ENCODE peak calls at places on chromosome 19, in five cellular contexts. V is PC-3; U is heart left ventricle; Q is CD8-positive, alpha-beta T cell; L is colonic mucosa. G is an unnamed sample. For H3K4me1, the result is how much of the 10 kb centered on the place peaks cover.

GRCh38 chr19:13938361-13939027 is at the start of gene PODNL1:
- DNase-seq in Q (no peak), V (no peak), U (no peak), L (no peak), G (no peak)

GRCh38 chr19:50759886-50760285 is 10.4 kb upstream of the GPR32 start:
- DNase-seq in U (no peak), L (no peak), Q (no peak), V (peak), G (no peak)

GRCh38 chr19:27746691-27747380 is 1466.1 kb downstream of the UQCRFS1 start:
- DNase-seq in U (peak), L (peak), V (peak), Q (peak), G (no peak)

GRCh38 chr19:35509018-35509652 is 4.3 kb downstream of the DMKN start:
- DNase-seq in L (peak), U (no peak), V (peak), Q (peak), G (peak)

GRCh38 chr19:32201661-32202060 is 143.7 kb upstream of the ZNF507 start:
- DNase-seq in V (no peak), Q (no peak), L (no peak), U (no peak), G (no peak)

GRCh38 chr19:46412034-46412982 is 1.1 kb downstream of the CCDC8 start:
- DNase-seq in Q (no peak), V (no peak), L (no peak), U (no peak), G (no peak)

GRCh38 chr19:36257512-36257876 is 42.6 kb downstream of the ZNF146 start:
- DNase-seq in V (no peak), L (no peak), Q (no peak), U (peak), G (no peak)

GRCh38 chr19:8363803-8364771 is at the start of gene ANGPTL4:
- DNase-seq in L (peak), V (peak), U (peak), Q (peak), G (peak)

GRCh38 chr19:20664917-20665781 is 3.8 kb upstream of the ZNF626 start:
- DNase-seq in U (no peak), Q (no peak), V (no peak), L (peak), G (no peak)

GRCh38 chr19:56837004-56837403 is 3.5 kb downstream of the PEG3 start:
- DNase-seq in Q (no peak), U (no peak), V (peak), L (no peak), G (no peak)

GRCh38 chr19:41249707-41250423 is 14.3 kb upstream of the HNRNPUL1 start:
- DNase-seq in U (no peak), Q (no peak), V (peak), L (no peak), G (no peak)

GRCh38 chr19:32324631-32325215 is 20.7 kb upstream of the ZNF507 start:
- DNase-seq in U (no peak), L (no peak), Q (no peak), V (no peak), G (no peak)

GRCh38 chr19:55041627-55042343 is 3.7 kb upstream of the GP6 start:
- DNase-seq in Q (no peak), L (no peak), U (no peak), V (no peak), G (no peak)

GRCh38 chr19:54035215-54036178 is 28.2 kb downstream of the VSTM1 start:
- DNase-seq in Q (no peak), L (no peak), V (peak), U (no peak), G (no peak)

GRCh38 chr19:33297401-33298145 is 4.8 kb downstream of the CEBPA start:
- DNase-seq in V (no peak), U (peak), Q (no peak), L (no peak), G (no peak)

GRCh38 chr19:43639507-43640423 is at the start of gene CADM4:
- DNase-seq in U (no peak), Q (peak), L (peak), V (no peak), G (peak)

GRCh38 chr19:17394891-17395415 is 957 bp upstream of the CCDC194 start:
- DNase-seq in L (peak), V (peak), Q (peak), U (peak), G (peak)

GRCh38 chr19:39352549-39353285 is 10.5 kb downstream of the SAMD4B start:
- DNase-seq in U (no peak), L (no peak), Q (no peak), V (no peak), G (no peak)

GRCh38 chr19:36049080-36049698 is 4.9 kb downstream of the THAP8 start:
- DNase-seq in V (peak), U (no peak), L (no peak), Q (no peak), G (no peak)

GRCh38 chr19:57437931-57438330 is 2.8 kb downstream of the ZNF749 start:
- DNase-seq in Q (no peak), L (no peak), V (no peak), U (no peak), G (no peak)

GRCh38 chr19:1112254-1113208 is 8.7 kb downstream of the GPX4 start:
- DNase-seq in V (no peak), L (peak), Q (no peak), U (no peak), G (no peak)

GRCh38 chr19:37692956-37693660 is 26.5 kb downstream of the ZNF607 start:
- DNase-seq in Q (no peak), V (no peak), L (no peak), U (no peak), G (no peak)

GRCh38 chr19:37470216-37470615 is 1.1 kb downstream of the ZNF570 start:
- DNase-seq in V (no peak), U (no peak), Q (no peak), L (no peak), G (no peak)

GRCh38 chr19:37986048-37986750 is 79.2 kb downstream of the SIPA1L3 start:
- DNase-seq in U (no peak), L (no peak), V (no peak), Q (no peak), G (no peak)

GRCh38 chr19:41587101-41587837 is 11.3 kb downstream of the CEACAM21 start:
- DNase-seq in Q (no peak), U (no peak), L (no peak), V (no peak), G (no peak)

GRCh38 chr19:46744005-46744691 is 1.7 kb upstream of the FKRP start:
- DNase-seq in L (no peak), V (no peak), U (no peak), Q (no peak), G (no peak)

GRCh38 chr19:41606215-41606837 is 20.5 kb downstream of the CEACAM4 start:
- DNase-seq in L (no peak), Q (no peak), U (no peak), V (no peak), G (no peak)

GRCh38 chr19:56110515-56111448 is 10.3 kb downstream of the ZNF787 start:
- DNase-seq in U (no peak), Q (no peak), V (no peak), L (peak), G (no peak)

GRCh38 chr19:12580180-12580694 is 29.0 kb upstream of the ZNF564 start:
- DNase-seq in Q (no peak), V (peak), U (no peak), L (no peak), G (no peak)

GRCh38 chr19:47542030-47542475 is 27.2 kb upstream of the NAPA start:
- DNase-seq in U (no peak), V (no peak), Q (no peak), L (no peak), G (no peak)

DNA sequence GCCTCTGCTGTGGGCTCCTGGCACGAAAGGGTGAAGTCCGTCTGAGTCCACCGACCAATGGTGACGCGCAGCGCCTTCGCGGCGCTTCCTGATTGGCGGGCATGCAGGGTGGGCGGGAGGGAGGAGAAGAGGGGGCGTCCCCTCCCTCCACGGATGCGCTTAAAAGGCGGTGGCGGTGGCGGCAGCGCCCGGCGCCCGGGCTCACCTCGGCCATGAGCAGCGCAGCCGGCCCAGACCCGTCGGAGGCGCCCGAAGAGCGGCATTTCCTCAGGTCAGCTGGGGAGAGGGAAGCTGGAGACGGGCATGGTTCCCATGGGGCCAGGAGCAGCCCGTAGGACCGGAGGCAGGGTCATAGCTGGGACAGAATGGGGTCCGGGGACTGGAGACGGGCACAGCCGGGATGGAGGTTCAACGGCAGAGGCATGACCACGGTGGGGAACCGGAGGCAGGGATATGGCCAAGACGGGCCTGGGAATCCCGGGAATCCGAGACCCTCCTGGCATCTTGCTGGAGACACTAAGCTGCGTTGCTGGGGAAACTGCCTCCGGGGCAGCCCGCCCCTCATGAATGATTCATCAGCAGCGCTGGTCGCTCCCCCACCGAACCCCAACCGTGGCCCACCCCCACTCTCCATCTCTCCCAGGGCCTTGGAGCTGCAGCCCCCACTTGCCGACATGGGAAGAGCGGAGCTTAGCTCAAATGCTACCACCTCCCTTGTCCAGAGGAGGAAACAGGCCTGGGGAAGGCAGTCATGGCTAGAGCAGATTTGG is at the start of gene YJEFN3:
- DNase-seq in U (no peak), V (no peak), L (no peak), Q (no peak), G (no peak)
- H3K4me1 ChIP-seq in U (under half), V (under half), L (under half), Q (under half), G (under half)

GRCh38 chr19:49473868-49474544 is at the start of gene FLT3LG:
- DNase-seq in V (peak), L (peak), Q (peak), U (peak), G (peak)
- H3K4me1 ChIP-seq in V (under half), L (under half), Q (half or more), U (under half), G (half or more)

GRCh38 chr19:6531956-6532243 is 1.1 kb downstream of the TNFSF9 start:
- DNase-seq in U (no peak), L (no peak), V (no peak), Q (no peak), G (no peak)
- H3K4me1 ChIP-seq in U (under half), L (under half), V (under half), Q (under half), G (under half)

GRCh38 chr19:45099465-45100201 is 6.7 kb downstream of the PPP1R37 start:
- DNase-seq in Q (no peak), V (no peak), U (no peak), L (no peak), G (no peak)
- H3K4me1 ChIP-seq in Q (half or more), V (under half), U (half or more), L (under half), G (half or more)

DNA sequence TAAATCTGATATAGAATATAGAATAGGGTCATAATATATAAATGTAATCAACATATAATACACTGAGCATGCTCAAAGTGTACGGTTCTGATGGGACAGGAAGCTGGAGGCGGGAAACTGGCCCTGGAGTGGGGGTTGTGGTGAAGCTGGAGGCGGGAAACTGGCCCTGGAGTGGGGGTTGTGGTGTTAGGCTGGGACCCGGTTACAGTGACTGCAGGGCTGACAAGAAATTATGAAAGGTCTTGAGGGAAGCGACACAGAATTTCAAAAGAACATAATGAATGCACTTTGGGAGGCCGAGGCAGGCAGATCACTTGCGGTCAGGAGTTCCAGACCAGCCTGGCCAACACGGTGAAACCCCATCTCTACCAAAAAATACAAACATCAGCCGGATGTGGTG is 61.6 kb downstream of the GADD45B start:
- DNase-seq in U (no peak), L (no peak), V (no peak), Q (no peak), G (no peak)
- H3K4me1 ChIP-seq in U (under half), L (under half), V (under half), Q (under half), G (under half)

DNA sequence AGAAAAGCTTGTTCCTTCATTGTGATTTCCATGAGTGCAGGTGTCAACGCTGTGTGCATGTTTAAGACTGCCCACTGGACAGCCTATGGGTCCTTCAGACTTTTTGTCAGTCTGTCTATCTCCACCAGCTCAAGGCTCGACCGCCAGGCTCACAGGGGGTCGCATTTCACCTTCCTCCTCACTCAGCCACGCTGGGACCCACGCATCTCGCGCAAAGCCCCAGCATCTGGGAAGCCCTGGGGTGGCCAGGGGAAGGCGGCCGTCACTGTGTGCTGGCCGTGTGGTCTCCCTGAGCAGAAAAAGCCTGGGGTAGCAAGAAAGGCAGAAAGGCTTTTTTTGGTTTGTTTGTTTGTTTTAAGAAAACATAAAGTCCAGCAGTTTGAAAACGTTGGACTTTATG is 48.5 kb downstream of the KLF2 start:
- DNase-seq in U (no peak), Q (no peak), V (no peak), L (no peak), G (no peak)
- H3K4me1 ChIP-seq in U (half or more), Q (half or more), V (under half), L (under half), G (half or more)

GRCh38 chr19:10134040-10134439 is 14.3 kb upstream of the EIF3G start:
- DNase-seq in L (no peak), U (no peak), V (no peak), Q (no peak), G (no peak)

GRCh38 chr19:10136936-10137335 is 17.2 kb upstream of the EIF3G start:
- DNase-seq in V (no peak), U (no peak), Q (no peak), L (no peak), G (no peak)

GRCh38 chr19:10135551-10136334 is 16.0 kb upstream of the EIF3G start:
- DNase-seq in L (no peak), V (no peak), U (no peak), Q (no peak), G (no peak)

GRCh38 chr19:10137751-10138682 is 18.3 kb upstream of the EIF3G start:
- DNase-seq in Q (no peak), V (no peak), L (no peak), U (no peak), G (no peak)

GRCh38 chr19:10132848-10133350 is 13.2 kb upstream of the EIF3G start:
- DNase-seq in U (no peak), V (no peak), Q (no peak), L (no peak), G (no peak)
- H3K4me1 ChIP-seq in U (under half), V (under half), Q (under half), L (under half), G (under half)

DNA sequence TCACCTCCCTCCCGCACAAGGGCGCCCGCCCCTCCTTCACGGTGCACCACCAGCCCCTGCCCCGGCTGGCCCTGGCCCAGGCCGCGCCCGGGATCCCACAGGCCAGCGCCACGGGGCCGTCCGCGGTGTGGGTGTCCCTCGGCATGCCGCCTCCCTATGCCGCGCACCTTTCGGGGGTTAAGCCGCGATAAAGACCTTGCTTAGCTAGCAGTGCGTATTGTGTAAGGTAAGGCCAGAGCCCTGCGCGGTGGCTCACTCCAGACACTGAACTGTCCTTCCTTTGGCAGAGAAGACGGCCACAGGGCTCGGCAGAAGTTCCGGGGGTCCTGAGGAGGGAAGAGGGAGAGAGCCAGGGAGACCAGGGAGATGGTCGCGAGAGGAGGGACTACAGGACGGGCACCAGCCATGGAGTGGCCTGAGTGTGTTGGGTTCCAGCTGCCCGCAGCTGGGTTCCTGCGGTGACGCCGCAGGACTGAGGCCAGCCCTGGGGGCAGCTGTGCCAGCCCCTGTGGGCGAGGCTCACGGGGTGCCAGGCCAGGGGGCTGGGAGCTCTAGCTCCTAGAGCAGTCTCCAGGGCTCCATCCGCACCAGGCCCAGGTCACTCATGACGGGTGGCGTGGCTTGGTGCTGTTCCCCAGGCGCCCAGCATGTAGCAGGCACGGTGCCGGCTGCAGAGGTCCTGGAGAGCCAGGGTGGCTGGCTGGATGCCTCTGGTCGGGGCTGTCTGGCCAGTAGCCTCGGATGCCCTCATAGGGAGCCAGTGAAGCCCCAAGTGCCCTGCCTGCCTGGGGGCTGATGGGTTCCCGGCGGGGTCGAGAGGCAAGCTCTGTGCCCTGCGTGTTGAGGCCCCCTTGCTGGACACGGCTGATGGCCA is 7.7 kb downstream of the PLEKHJ1 start:
- DNase-seq in U (no peak), V (no peak), Q (no peak), L (no peak), G (no peak)
- H3K4me1 ChIP-seq in U (under half), V (under half), Q (under half), L (under half), G (under half)

DNA sequence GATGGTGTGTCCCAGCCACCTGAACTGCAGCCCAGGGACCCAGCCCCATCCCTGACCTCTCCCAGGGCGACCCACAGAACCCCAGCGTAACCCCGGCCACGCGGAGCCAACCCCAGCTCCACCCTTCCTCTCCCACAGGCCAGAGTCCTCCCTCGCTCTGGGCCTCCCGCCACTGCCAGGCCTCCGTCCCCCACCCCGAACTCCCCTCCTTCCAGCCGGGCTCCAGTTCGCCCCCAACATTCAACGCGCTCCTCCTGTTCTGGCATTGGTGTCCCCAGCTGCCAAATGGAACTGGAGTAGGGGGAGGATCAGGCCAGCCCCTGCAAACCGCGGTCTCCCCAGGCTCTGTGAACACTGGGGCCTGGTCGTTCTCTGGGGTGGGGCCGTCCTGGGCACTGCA is 7.4 kb downstream of the LINGO3 start:
- DNase-seq in U (no peak), L (no peak), Q (no peak), V (no peak), G (no peak)
- H3K4me1 ChIP-seq in U (under half), L (under half), Q (under half), V (under half), G (under half)

GRCh38 chr19:5292843-5293606 is 47.6 kb downstream of the PTPRS start:
- DNase-seq in L (peak), U (peak), V (peak), Q (peak), G (peak)
- H3K4me1 ChIP-seq in L (under half), U (half or more), V (under half), Q (under half), G (under half)